ENCODE peak calls at places on chromosomes 6 and 20, in six cellular contexts. O, Y, R, Z, V and W are unnamed samples.

GRCh38 chr6:137214931-137215330 is 4.3 kb downstream of the IFNGR1 start:
- DNase-seq in Y (no peak), Z (no peak), O (no peak), R (no peak), V (no peak), W (no peak)

GRCh38 chr6:37653933-37654565 is 43.6 kb downstream of the MDGA1 start:
- DNase-seq in Z (no peak), Y (peak), R (no peak), O (peak), V (peak), W (peak)

GRCh38 chr6:160367798-160368547 is 19.8 kb downstream of the SLC22A3 start:
- DNase-seq in Z (no peak), V (no peak), Y (no peak), R (no peak), O (no peak), W (no peak)

GRCh38 chr20:63681609-63682142 is 14.8 kb upstream of the TNFRSF6B start:
- DNase-seq in Y (no peak), Z (no peak), O (no peak), V (no peak), R (no peak), W (no peak)

GRCh38 chr6:154213782-154214181 is 142.8 kb downstream of the IPCEF1 start:
- DNase-seq in Y (no peak), Z (no peak), O (no peak), R (no peak), V (no peak), W (no peak)

GRCh38 chr20:59819496-59820203 is 113.8 kb downstream of the SYCP2 start:
- DNase-seq in V (no peak), Y (no peak), Z (no peak), O (peak), R (no peak), W (no peak)

GRCh38 chr6:68313911-68314310 is 321.2 kb upstream of the ADGRB3 start:
- DNase-seq in Z (no peak), R (no peak), Y (no peak), O (no peak), V (no peak), W (peak)

GRCh38 chr20:23298926-23299672 is 51.5 kb upstream of the NXT1 start:
- DNase-seq in R (no peak), O (no peak), Y (no peak), Z (no peak), V (no peak), W (peak)

GRCh38 chr20:57508831-57509230 is 16.1 kb downstream of the CTCFL start:
- DNase-seq in Z (no peak), Y (no peak), R (no peak), V (no peak), O (no peak), W (no peak)

GRCh38 chr6:135830971-135831370 is 20.5 kb upstream of the PDE7B start:
- DNase-seq in Y (no peak), R (no peak), Z (no peak), O (no peak), V (no peak), W (no peak)

GRCh38 chr20:24782801-24783630 is 166.1 kb upstream of the CST7 start:
- DNase-seq in Z (no peak), Y (no peak), V (no peak), R (no peak), O (peak), W (no peak)

GRCh38 chr20:2804921-2805681 is 4.7 kb upstream of the CPXM1 start:
- DNase-seq in V (no peak), R (no peak), O (peak), Z (no peak), Y (no peak), W (peak)